ENCODE peak calls at places on chromosomes 13 and 19, in ten cellular contexts. Z is heart right ventricle, W is fibroblast of pulmonary artery, I is cardiac muscle cell, S is adipocyte, U is uterus, O is HCT116, V is MG63, H is mammary epithelial cell, C is A549. B is an unnamed sample.

GRCh38 chr13:78589206-78589605 is 14.1 kb downstream of the POU4F1 start:
- DNase-seq in Z (peak), W (peak), I (peak), S (no peak), U (no peak), O (no peak), V (peak), H (peak), C (no peak), B (no peak)

GRCh38 chr19:4906963-4907362 is 2.3 kb upstream of the UHRF1 start:
- DNase-seq in Z (no peak), W (no peak), I (no peak), S (no peak), U (no peak), O (no peak), V (no peak), H (no peak), C (no peak), B (no peak)

GRCh38 chr19:15288146-15288963 is 44.0 kb downstream of the BRD4 start:
- DNase-seq in Z (no peak), W (no peak), I (no peak), S (peak), U (no peak), O (no peak), V (peak), H (peak), C (no peak), B (no peak)

GRCh38 chr13:65985632-65986031 is 1244.5 kb downstream of the PCDH9 start:
- DNase-seq in Z (no peak), W (no peak), I (no peak), S (no peak), U (no peak), O (peak), V (no peak), H (no peak), C (no peak), B (no peak)

GRCh38 chr13:44734204-44734707 is 158.1 kb upstream of the TSC22D1 start:
- DNase-seq in Z (peak), W (peak), I (no peak), S (peak), U (no peak), O (no peak), V (peak), H (peak), C (no peak), B (no peak)

GRCh38 chr13:106919638-106920037 is 351.7 kb upstream of the ARGLU1 start:
- DNase-seq in Z (peak), W (peak), I (no peak), S (no peak), U (peak), O (no peak), V (no peak), H (no peak), C (no peak), B (no peak)

GRCh38 chr19:53898680-53899341 is 10.3 kb upstream of the CACNG7 start:
- DNase-seq in Z (no peak), W (no peak), I (no peak), S (no peak), U (no peak), O (peak), V (no peak), H (no peak), C (no peak), B (no peak)

GRCh38 chr19:46732966-46733692 is 12.7 kb upstream of the FKRP start:
- DNase-seq in Z (no peak), W (no peak), I (no peak), S (no peak), U (no peak), O (no peak), V (peak), H (no peak), C (peak), B (no peak)

GRCh38 chr19:45901432-45901903 is 945 bp downstream of the MYPOP start:
- DNase-seq in Z (peak), W (peak), I (peak), S (peak), U (peak), O (no peak), V (peak), H (peak), C (no peak), B (no peak)

GRCh38 chr19:5578094-5578846 is 10.5 kb upstream of the TINCR start:
- DNase-seq in Z (peak), W (peak), I (peak), S (peak), U (peak), O (no peak), V (peak), H (peak), C (peak), B (peak)

GRCh38 chr13:69565334-69565733 is 542.3 kb upstream of the ATXN8OS start:
- DNase-seq in Z (no peak), W (no peak), I (no peak), S (no peak), U (no peak), O (peak), V (peak), H (peak), C (peak), B (no peak)

GRCh38 chr13:32947886-32948285 is 68.3 kb upstream of the KL start:
- DNase-seq in Z (no peak), W (no peak), I (no peak), S (no peak), U (no peak), O (no peak), V (no peak), H (no peak), C (no peak), B (no peak)

GRCh38 chr13:112962396-112962795 is 6.6 kb upstream of the MCF2L start:
- DNase-seq in Z (no peak), W (no peak), I (no peak), S (no peak), U (no peak), O (no peak), V (no peak), H (no peak), C (no peak), B (no peak)

GRCh38 chr13:92164822-92165221 is 766.4 kb downstream of the GPC5 start:
- DNase-seq in Z (no peak), W (no peak), I (no peak), S (no peak), U (no peak), O (no peak), V (no peak), H (no peak), C (no peak), B (no peak)

GRCh38 chr19:7941895-7942596 is 1.4 kb downstream of the TIMM44 start:
- DNase-seq in Z (no peak), W (no peak), I (no peak), S (no peak), U (no peak), O (no peak), V (no peak), H (no peak), C (no peak), B (no peak)
- H3K4me3 ChIP-seq in Z (no peak), W (peak), I (no peak), S (peak), U (no peak), O (peak), V (peak), H (peak), C (peak), B (no peak)

GRCh38 chr13:109809216-109809890 is 23.0 kb upstream of the IRS2 start:
- DNase-seq in Z (no peak), W (no peak), I (no peak), S (no peak), U (no peak), O (no peak), V (no peak), H (no peak), C (no peak), B (no peak)
- H3K4me3 ChIP-seq in Z (no peak), W (no peak), I (no peak), S (no peak), U (no peak), O (no peak), V (no peak), H (no peak), C (no peak), B (no peak)

GRCh38 chr19:41936961-41937360 is 8.7 kb upstream of the ERFL start:
- DNase-seq in Z (no peak), W (no peak), I (no peak), S (no peak), U (no peak), O (no peak), V (no peak), H (no peak), C (no peak), B (no peak)

GRCh38 chr19:41937525-41937924 is 9.3 kb upstream of the ERFL start:
- DNase-seq in Z (no peak), W (no peak), I (no peak), S (no peak), U (no peak), O (no peak), V (no peak), H (no peak), C (no peak), B (no peak)

GRCh38 chr19:41936416-41936850 is 8.2 kb upstream of the ERFL start:
- DNase-seq in Z (no peak), W (no peak), I (no peak), S (no peak), U (no peak), O (no peak), V (no peak), H (peak), C (no peak), B (peak)

GRCh38 chr19:41934849-41935374 is 6.7 kb upstream of the ERFL start:
- DNase-seq in Z (peak), W (peak), I (peak), S (peak), U (peak), O (peak), V (peak), H (peak), C (peak), B (peak)

GRCh38 chr19:41935781-41936415 is 7.6 kb upstream of the ERFL start:
- DNase-seq in Z (no peak), W (no peak), I (no peak), S (peak), U (no peak), O (no peak), V (no peak), H (no peak), C (no peak), B (no peak)
- H3K4me3 ChIP-seq in Z (no peak), W (no peak), I (no peak), S (no peak), U (no peak), O (no peak), V (no peak), H (no peak), C (no peak), B (no peak)

GRCh38 chr13:75430618-75431209 is 51.3 kb downstream of the TBC1D4 start:
- DNase-seq in Z (no peak), W (no peak), I (no peak), S (no peak), U (no peak), O (no peak), V (no peak), H (no peak), C (no peak), B (no peak)
- H3K4me3 ChIP-seq in Z (no peak), W (no peak), I (no peak), S (peak), U (no peak), O (no peak), V (no peak), H (no peak), C (no peak), B (no peak)

GRCh38 chr19:41850381-41850780 is 5.5 kb downstream of the DMRTC2 start:
- DNase-seq in Z (no peak), W (no peak), I (no peak), S (no peak), U (no peak), O (no peak), V (no peak), H (no peak), C (no peak), B (no peak)

GRCh38 chr19:41849067-41849466 is 4.2 kb downstream of the DMRTC2 start:
- DNase-seq in Z (no peak), W (no peak), I (no peak), S (no peak), U (no peak), O (no peak), V (no peak), H (no peak), C (no peak), B (no peak)

GRCh38 chr19:41851456-41851855 is 6.6 kb downstream of the DMRTC2 start:
- DNase-seq in Z (no peak), W (no peak), I (no peak), S (no peak), U (no peak), O (no peak), V (no peak), H (no peak), C (no peak), B (no peak)

GRCh38 chr19:41853768-41854167 is 6.3 kb upstream of the RPS19 start:
- DNase-seq in Z (no peak), W (no peak), I (no peak), S (no peak), U (no peak), O (no peak), V (no peak), H (no peak), C (no peak), B (no peak)

GRCh38 chr19:41853344-41853743 is 6.7 kb upstream of the RPS19 start:
- DNase-seq in Z (no peak), W (no peak), I (no peak), S (no peak), U (no peak), O (no peak), V (no peak), H (no peak), C (no peak), B (no peak)
- H3K4me3 ChIP-seq in Z (no peak), W (no peak), I (no peak), S (no peak), U (no peak), O (no peak), V (no peak), H (no peak), C (no peak), B (no peak)

DNA sequence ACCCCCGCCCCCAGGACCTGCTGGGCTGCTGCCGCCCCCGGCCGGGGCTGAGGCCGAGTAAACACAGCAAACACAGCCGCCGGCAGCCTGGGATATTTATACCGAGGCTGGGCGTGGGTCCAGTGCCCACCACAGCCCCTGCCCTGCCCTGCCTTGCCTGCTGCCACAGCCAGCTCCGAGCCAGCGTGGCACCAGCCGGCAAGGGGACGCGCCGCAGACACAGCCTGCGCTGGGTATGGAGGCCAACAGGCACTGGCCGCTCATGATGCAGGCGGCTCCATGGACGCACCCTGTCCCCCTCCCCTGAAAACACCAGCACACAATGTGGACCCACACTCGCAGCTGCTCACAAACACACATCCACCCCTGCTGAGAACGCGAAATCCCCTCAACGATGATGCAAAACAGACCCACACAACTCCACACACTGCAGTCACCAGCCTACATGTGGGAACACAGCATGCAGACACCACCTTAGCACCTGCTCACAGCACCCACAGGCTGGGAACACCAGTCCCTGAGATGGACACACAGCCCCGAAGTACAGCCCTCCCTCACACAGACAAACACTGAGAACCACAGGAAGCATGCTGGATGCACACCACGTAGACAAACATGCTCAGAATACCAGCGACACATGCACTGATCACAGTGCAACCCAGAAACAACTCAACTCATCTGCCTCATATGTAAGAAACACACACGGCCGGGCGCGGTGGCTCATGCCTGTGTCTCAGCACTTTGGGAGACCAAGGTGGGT is 16.2 kb downstream of the CCDC97 start:
- DNase-seq in Z (no peak), W (peak), I (peak), S (peak), U (no peak), O (no peak), V (peak), H (no peak), C (no peak), B (no peak)
- H3K4me3 ChIP-seq in Z (peak), W (peak), I (no peak), S (no peak), U (peak), O (no peak), V (peak), H (no peak), C (no peak), B (no peak)

GRCh38 chr13:99406799-99407201 is 94.5 kb upstream of the TM9SF2 start:
- DNase-seq in Z (no peak), W (peak), I (no peak), S (peak), U (no peak), O (no peak), V (no peak), H (no peak), C (no peak), B (no peak)
- H3K4me3 ChIP-seq in Z (no peak), W (no peak), I (no peak), S (no peak), U (no peak), O (no peak), V (no peak), H (no peak), C (no peak), B (no peak)

B was measured in CD8-positive, alpha-beta memory T cell.